ENCODE peak calls at places on chromosome 4, in five cellular contexts. Y is tibial nerve, U is right lobe of liver, Z is D721Med, S is mucosa of descending colon. B is an unnamed sample.
A peak's percentile ranks its signal among the peaks of the same experiment; 100 is the strongest.

GRCh38 chr4:152085657-152086056 is 324.9 kb upstream of the GATB start:
- DNase-seq in Y (no peak), U (no peak), Z (no peak), S (no peak), B (no peak)

GRCh38 chr4:156949373-156949814 is 22.2 kb downstream of the PDGFC start:
- DNase-seq in Y (no peak), U (no peak), Z (no peak), S (no peak), B (peak; percentile 80)

GRCh38 chr4:70980196-70980595 is 13.3 kb upstream of the DCK start:
- DNase-seq in Y (no peak), U (no peak), Z (no peak), S (no peak), B (no peak)

GRCh38 chr4:20754091-20754490 is 53.8 kb downstream of the PACRGL start:
- DNase-seq in Y (no peak), U (no peak), Z (no peak), S (no peak), B (no peak)

GRCh38 chr4:72931346-72931745 is 138.2 kb downstream of the COX18 start:
- DNase-seq in Y (no peak), U (no peak), Z (no peak), S (no peak), B (no peak)

GRCh38 chr4:52954771-52955170 is 92.7 kb downstream of the RASL11B start:
- DNase-seq in Y (no peak), U (no peak), Z (no peak), S (no peak), B (no peak)

GRCh38 chr4:24969486-24969885 is 56.6 kb upstream of the CCDC149 start:
- DNase-seq in Y (no peak), U (no peak), Z (no peak), S (no peak), B (no peak)

GRCh38 chr4:44701037-44701436 is 22.8 kb downstream of the GUF1 start:
- DNase-seq in Y (no peak), U (no peak), Z (no peak), S (no peak), B (no peak)

GRCh38 chr4:77600521-77601451 is 4.8 kb upstream of the CXCL13 start:
- DNase-seq in Y (no peak), U (no peak), Z (no peak), S (no peak), B (peak; percentile 56)
- TF ChIP-seq CTCF in Y (peak; percentile 63), U (peak; percentile 83), Z (peak; percentile 71), S (peak; percentile 60), B (peak; percentile 83)

GRCh38 chr4:102392033-102392744 is 46.9 kb upstream of the SLC39A8 start:
- DNase-seq in Y (no peak), U (no peak), Z (no peak), S (no peak), B (no peak)

GRCh38 chr4:102387552-102388150 is 42.4 kb upstream of the SLC39A8 start:
- DNase-seq in Y (no peak), U (no peak), Z (no peak), S (no peak), B (peak; percentile 22)

GRCh38 chr4:102386966-102387365 is 41.7 kb upstream of the SLC39A8 start:
- DNase-seq in Y (no peak), U (no peak), Z (no peak), S (no peak), B (no peak)

GRCh38 chr4:102388636-102389035 is 43.4 kb upstream of the SLC39A8 start:
- DNase-seq in Y (no peak), U (no peak), Z (no peak), S (no peak), B (no peak)

GRCh38 chr4:102390438-102390837 is 45.2 kb upstream of the SLC39A8 start:
- DNase-seq in Y (no peak), U (no peak), Z (no peak), S (no peak), B (peak; percentile 79)
- TF ChIP-seq CTCF in Y (no peak), U (no peak), Z (no peak), S (no peak), B (peak; percentile 21)

GRCh38 chr4:40514409-40515025 is 115.1 kb downstream of the RBM47 start:
- DNase-seq in Y (no peak), U (peak; percentile 25), Z (no peak), S (peak; percentile 73), B (peak; percentile 54)
- TF ChIP-seq CTCF in Y (no peak), U (no peak), Z (no peak), S (peak; percentile 7), B (no peak)

DNA sequence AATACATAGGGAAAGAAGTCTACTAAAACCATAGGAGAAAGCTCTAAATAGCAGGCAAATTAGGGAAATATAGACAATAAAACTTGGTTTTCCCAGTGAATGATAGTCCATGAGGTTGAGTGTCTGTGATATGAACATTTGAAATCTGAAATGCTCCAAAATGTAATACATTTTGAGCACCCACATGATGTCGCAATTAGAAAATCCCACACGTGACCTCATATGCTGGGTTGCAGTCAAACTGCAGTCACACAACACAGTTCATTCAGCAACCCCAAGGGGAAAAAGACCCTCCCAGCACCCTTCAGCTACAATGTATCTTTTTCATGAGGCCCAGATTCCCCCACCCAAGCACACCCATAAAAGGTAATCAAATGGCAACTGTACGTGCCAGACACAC is 155.6 kb downstream of the BTC start:
- DNase-seq in Y (no peak), U (no peak), Z (no peak), S (no peak), B (no peak)
- TF ChIP-seq CTCF in Y (no peak), U (no peak), Z (no peak), S (no peak), B (no peak)

GRCh38 chr4:127988638-127989037 is 23.4 kb downstream of the ABHD18 start:
- DNase-seq in Y (no peak), U (no peak), Z (no peak), S (no peak), B (no peak)

GRCh38 chr4:127982445-127982844 is 17.2 kb downstream of the ABHD18 start:
- DNase-seq in Y (no peak), U (no peak), Z (no peak), S (no peak), B (no peak)

DNA sequence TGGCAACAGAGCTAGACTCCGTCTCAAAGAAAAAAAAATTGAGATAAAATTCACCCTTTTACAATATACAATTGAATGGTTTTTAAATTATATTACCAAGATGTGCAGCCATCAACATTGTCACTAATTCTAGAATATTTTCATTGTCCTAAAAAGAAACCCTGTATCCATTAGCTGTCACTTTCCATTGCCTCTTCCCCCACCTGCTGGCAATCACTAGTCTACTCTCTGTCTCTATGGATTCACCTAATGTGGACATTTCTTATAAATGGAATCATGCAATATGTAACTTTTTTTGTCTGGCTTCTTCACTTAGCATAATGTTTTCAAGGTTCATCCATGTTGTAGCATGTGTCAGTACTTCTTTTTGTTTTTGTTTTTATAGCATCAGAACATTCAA is 20.8 kb downstream of the ABHD18 start:
- DNase-seq in Y (no peak), U (no peak), Z (no peak), S (no peak), B (peak; percentile 24)
- TF ChIP-seq CTCF in Y (no peak), U (no peak), Z (peak; percentile 2), S (no peak), B (no peak)

GRCh38 chr4:183099537-183100297 is 660 bp downstream of the WWC2 start:
- DNase-seq in Y (no peak), U (peak; percentile 61), Z (no peak), S (peak; percentile 46), B (peak; percentile 39)
- TF ChIP-seq CTCF in Y (no peak), U (peak; percentile 14), Z (no peak), S (no peak), B (no peak)

B was measured in MCF 10A.